ENCODE peak calls at places on chromosomes 16 and 17, in nine cellular contexts. D is ovary, J is uterus, R is tibial nerve, Y is body of pancreas, B is adrenal gland, Q is A549, U is Peyer's patch, M is IMR-90. C is an unnamed sample.
A peak's percentile ranks its signal among the peaks of the same experiment; 100 is the strongest.

GRCh38 chr16:16861546-16861945 is 482.6 kb downstream of the NPIPA7 start:
- DNase-seq in M (peak; percentile 32), Y (peak; percentile 42), Q (peak; percentile 52), R (no peak), J (peak; percentile 17), B (peak; percentile 69), D (peak; percentile 26), U (peak; percentile 73), C (peak; percentile 20)

GRCh38 chr16:3998793-3999478 is 117.3 kb downstream of the ADCY9 start:
- DNase-seq in M (peak; percentile 35), D (no peak), U (no peak), R (no peak), Q (peak; percentile 51), J (peak; percentile 61), Y (no peak), B (no peak), C (peak; percentile 30)

GRCh38 chr17:42457107-42457787 is 1.4 kb upstream of the ATP6V0A1 start:
- DNase-seq in D (no peak), Y (no peak), J (no peak), B (no peak), Q (no peak), R (no peak), U (no peak), M (no peak), C (peak; percentile 56)

GRCh38 chr17:81189670-81190530 is 23.9 kb upstream of the AATK start:
- DNase-seq in D (no peak), R (no peak), Y (no peak), J (no peak), U (no peak), B (no peak), M (no peak), Q (peak; percentile 46), C (no peak)

GRCh38 chr17:80034977-80035686 is 540 bp downstream of the TBC1D16 start:
- DNase-seq in J (no peak), D (no peak), M (peak; percentile 43), Y (peak; percentile 35), Q (peak; percentile 40), R (no peak), U (peak; percentile 73), B (peak; percentile 46), C (peak; percentile 16)

GRCh38 chr17:17414316-17414937 is 62.4 kb upstream of the MED9 start:
- DNase-seq in J (no peak), Q (no peak), R (peak; percentile 59), M (peak; percentile 80), B (no peak), Y (no peak), U (no peak), D (no peak), C (no peak)

GRCh38 chr16:49750341-49751011 is 105.4 kb downstream of the ZNF423 start:
- DNase-seq in B (no peak), M (no peak), D (no peak), Y (no peak), U (no peak), R (no peak), J (no peak), Q (no peak), C (no peak)

GRCh38 chr17:75557075-75557851 is 30.3 kb upstream of the MYO15B start:
- DNase-seq in B (peak; percentile 80), Y (peak; percentile 100), U (peak; percentile 77), M (peak; percentile 17), R (no peak), Q (peak; percentile 94), J (peak; percentile 44), D (peak; percentile 66), C (no peak)

GRCh38 chr16:78684655-78685400 is 585.4 kb downstream of the WWOX start:
- DNase-seq in M (no peak), Q (no peak), Y (no peak), U (no peak), R (peak; percentile 38), J (peak; percentile 55), D (no peak), B (no peak), C (no peak)

GRCh38 chr17:78990349-78991016 is 10.8 kb upstream of the LGALS3BP start:
- DNase-seq in U (no peak), R (no peak), D (no peak), J (no peak), M (no peak), Q (no peak), Y (no peak), B (no peak), C (no peak)

GRCh38 chr16:11667824-11668589 is at the start of gene SNN:
- DNase-seq in J (peak; percentile 89), Q (peak; percentile 73), Y (peak; percentile 91), R (peak; percentile 78), U (peak; percentile 95), B (peak; percentile 93), M (peak; percentile 72), D (peak; percentile 90), C (peak; percentile 92)

GRCh38 chr17:58059141-58059540 is 24.1 kb upstream of the DYNLL2 start:
- DNase-seq in Q (no peak), R (no peak), U (no peak), M (no peak), J (no peak), B (no peak), D (no peak), Y (no peak), C (no peak)

GRCh38 chr16:2081685-2082084 is 33.9 kb downstream of the TSC2 start:
- DNase-seq in J (no peak), U (no peak), Y (no peak), M (no peak), Q (no peak), R (no peak), D (no peak), B (no peak), C (no peak)

GRCh38 chr17:50264263-50265113 is 9.8 kb upstream of the TMEM92 start:
- DNase-seq in D (peak; percentile 68), U (peak; percentile 34), B (no peak), R (no peak), Q (no peak), Y (no peak), M (peak; percentile 51), J (peak; percentile 72), C (no peak)

GRCh38 chr17:50785942-50786570 is 18.7 kb upstream of the ANKRD40CL start:
- DNase-seq in M (peak; percentile 90), U (no peak), Y (peak; percentile 74), Q (no peak), J (no peak), B (no peak), R (no peak), D (no peak), C (no peak)

GRCh38 chr16:10231563-10231962 is 49.3 kb upstream of the GRIN2A start:
- DNase-seq in B (no peak), Q (no peak), R (no peak), U (no peak), Y (no peak), J (no peak), M (no peak), D (no peak), C (no peak)

GRCh38 chr17:45994987-45995386 is 4.1 kb upstream of the STH start:
- DNase-seq in Q (no peak), B (no peak), U (no peak), M (no peak), R (no peak), J (no peak), Y (no peak), D (no peak), C (no peak)

GRCh38 chr17:57424777-57425188 is 168.5 kb downstream of the MSI2 start:
- DNase-seq in J (no peak), R (no peak), Q (no peak), D (no peak), Y (no peak), M (peak; percentile 30), B (no peak), U (peak; percentile 79), C (no peak)

GRCh38 chr16:65756163-65756562 is 610.3 kb upstream of the CDH5 start:
- DNase-seq in R (no peak), J (no peak), D (no peak), Q (no peak), U (no peak), B (no peak), Y (no peak), M (no peak), C (no peak)

GRCh38 chr16:67562526-67562917 is at the start of gene CTCF:
- DNase-seq in Q (peak; percentile 84), B (peak; percentile 85), D (no peak), Y (peak; percentile 84), M (peak; percentile 81), R (peak; percentile 67), U (peak; percentile 92), J (peak; percentile 86), C (peak; percentile 92)

GRCh38 chr16:67561824-67562525 is 351 bp upstream of the CTCF start:
- DNase-seq in R (peak; percentile 91), D (peak; percentile 94), J (peak; percentile 96), Q (peak; percentile 96), U (peak; percentile 99), M (peak; percentile 95), Y (peak; percentile 97), B (peak; percentile 96), C (peak; percentile 99)

GRCh38 chr16:67561501-67561823 is 864 bp upstream of the CTCF start:
- DNase-seq in D (no peak), M (no peak), Q (no peak), Y (no peak), U (peak; percentile 49), B (no peak), J (no peak), R (no peak), C (no peak)

GRCh38 chr16:67563708-67564468 is 1.6 kb downstream of the CTCF start:
- DNase-seq in Y (peak; percentile 76), D (peak; percentile 37), R (no peak), Q (peak; percentile 47), B (no peak), J (peak; percentile 48), U (peak; percentile 73), M (peak; percentile 88), C (peak; percentile 82)

GRCh38 chr16:67562918-67563707 is 787 bp downstream of the CTCF start:
- DNase-seq in R (no peak), Q (peak; percentile 57), J (peak; percentile 61), U (peak; percentile 81), B (peak; percentile 70), D (peak; percentile 74), Y (peak; percentile 73), M (peak; percentile 33), C (peak; percentile 87)
- TF ChIP-seq POLR2A in R (no peak), Q (peak; percentile 35), J (no peak), U (no peak), B (no peak), D (peak; percentile 16), Y (peak; percentile 71), M (peak; percentile 19), C (peak; percentile 25)

GRCh38 chr17:2058521-2059124 is 3.7 kb downstream of the HIC1 start:
- DNase-seq in B (peak; percentile 66), J (peak; percentile 84), R (peak; percentile 72), M (peak; percentile 76), D (peak; percentile 86), Y (peak; percentile 78), Q (peak; percentile 80), U (peak; percentile 93), C (peak; percentile 78)
- TF ChIP-seq POLR2A in B (no peak), J (no peak), R (no peak), M (peak; percentile 7), D (no peak), Y (no peak), Q (no peak), U (no peak), C (no peak)

GRCh38 chr16:27401768-27402568 is at the start of gene IL21R:
- DNase-seq in U (peak; percentile 91), M (peak; percentile 61), Q (no peak), Y (peak; percentile 22), D (peak; percentile 18), B (peak; percentile 30), R (no peak), J (peak; percentile 25), C (no peak)
- TF ChIP-seq POLR2A in U (no peak), M (no peak), Q (no peak), Y (peak; percentile 13), D (no peak), B (no peak), R (no peak), J (no peak), C (no peak)

GRCh38 chr16:6484121-6484520 is 848.5 kb upstream of the RBFOX1 start:
- DNase-seq in U (no peak), Y (no peak), M (no peak), Q (no peak), B (no peak), D (no peak), J (no peak), R (no peak), C (no peak)
- TF ChIP-seq POLR2A in U (no peak), Y (no peak), M (no peak), Q (no peak), B (no peak), D (no peak), J (no peak), R (no peak), C (no peak)

C was measured in erythroblast.